ENCODE peak calls at places on chromosomes 4 and X, in five cellular contexts. D is right atrium auricular region, T is astrocyte of the spinal cord, O is fibroblast of lung, Z is HFF-Myc. U is an unnamed sample.

GRCh38 chr4:64911846-64912245 is 502.6 kb upstream of the TECRL start:
- DNase-seq in D (no peak), T (no peak), O (no peak), Z (no peak), U (no peak)

GRCh38 chrX:39857780-39858179 is 240.0 kb downstream of the BCOR start:
- DNase-seq in D (no peak), T (no peak), O (no peak), Z (no peak), U (no peak)

GRCh38 chr4:78720994-78721677 is 55.0 kb upstream of the BMP2K start:
- DNase-seq in D (no peak), T (no peak), O (no peak), Z (no peak), U (no peak)

GRCh38 chr4:82842593-82842992 is 44.0 kb upstream of the SCD5 start:
- DNase-seq in D (no peak), T (no peak), O (peak), Z (no peak), U (peak)

GRCh38 chrX:135914404-135914803 is 20.9 kb downstream of the SAGE1 start:
- DNase-seq in D (no peak), T (no peak), O (no peak), Z (no peak), U (no peak)

GRCh38 chr4:105952596-105952995 is 57.3 kb downstream of the NPNT start:
- DNase-seq in D (no peak), T (no peak), O (no peak), Z (no peak), U (no peak)

GRCh38 chr4:173526724-173527102 is 3.3 kb downstream of the HAND2 start:
- DNase-seq in D (no peak), T (no peak), O (no peak), Z (no peak), U (no peak)

GRCh38 chrX:13305091-13305490 is 14.8 kb downstream of the ATXN3L start:
- DNase-seq in D (no peak), T (no peak), O (no peak), Z (no peak), U (no peak)

GRCh38 chr4:182808673-182809416 is 108.3 kb downstream of the DCTD start:
- DNase-seq in D (no peak), T (no peak), O (no peak), Z (no peak), U (no peak)

GRCh38 chr4:52864816-52865215 is 2.7 kb downstream of the RASL11B start:
- DNase-seq in D (no peak), T (peak), O (peak), Z (no peak), U (no peak)

GRCh38 chrX:9340619-9341304 is 124.1 kb upstream of the TBL1X start:
- DNase-seq in D (no peak), T (no peak), O (peak), Z (no peak), U (peak)

GRCh38 chrX:42783456-42783855 is 5.5 kb upstream of the PPP1R2C start:
- DNase-seq in D (no peak), T (no peak), O (no peak), Z (no peak), U (no peak)

GRCh38 chr4:104022871-104023270 is 303.1 kb upstream of the TACR3 start:
- DNase-seq in D (no peak), T (no peak), O (no peak), Z (no peak), U (no peak)

GRCh38 chr4:5821665-5822358 is 71.1 kb downstream of the CRMP1 start:
- DNase-seq in D (no peak), T (no peak), O (no peak), Z (no peak), U (no peak)

GRCh38 chr4:171924761-171925376 is 111.7 kb downstream of the GALNTL6 start:
- DNase-seq in D (no peak), T (peak), O (no peak), Z (no peak), U (no peak)

GRCh38 chr4:72076562-72076961 is 44.8 kb downstream of the NPFFR2 start:
- DNase-seq in D (no peak), T (peak), O (no peak), Z (no peak), U (no peak)

GRCh38 chr4:173346074-173346473 is 11.9 kb upstream of the HMGB2 start:
- DNase-seq in D (no peak), T (peak), O (no peak), Z (no peak), U (peak)

GRCh38 chr4:182019148-182019652 is 224.0 kb upstream of the TENM3 start:
- DNase-seq in D (no peak), T (no peak), O (no peak), Z (no peak), U (no peak)

GRCh38 chr4:519203-519651 is 20.2 kb downstream of the PIGG start:
- DNase-seq in D (no peak), T (no peak), O (no peak), Z (no peak), U (no peak)

GRCh38 chr4:38132140-38132673 is 172.0 kb downstream of the PTTG2 start:
- DNase-seq in D (peak), T (peak), O (peak), Z (peak), U (peak)

GRCh38 chrX:47264507-47265173 is 31.8 kb downstream of the USP11 start:
- DNase-seq in D (no peak), T (peak), O (peak), Z (no peak), U (peak)

GRCh38 chr4:144734522-144734921 is 88.6 kb downstream of the HHIP start:
- DNase-seq in D (no peak), T (peak), O (peak), Z (peak), U (peak)

GRCh38 chr4:126591583-126591982 is 1041.2 kb upstream of the INTU start:
- DNase-seq in D (no peak), T (peak), O (peak), Z (no peak), U (no peak)

GRCh38 chrX:34915463-34916225 is 27.0 kb upstream of the FAM47B start:
- DNase-seq in D (no peak), T (no peak), O (no peak), Z (no peak), U (no peak)

GRCh38 chr4:185201983-185202962 is 1.5 kb downstream of the CFAP97 start:
- DNase-seq in D (no peak), T (no peak), O (peak), Z (no peak), U (peak)

GRCh38 chr4:80963051-80963450 is 67.5 kb upstream of the BMP3 start:
- DNase-seq in D (no peak), T (peak), O (peak), Z (no peak), U (peak)

GRCh38 chrX:138885886-138886285 is 174.4 kb upstream of the FGF13 start:
- DNase-seq in D (no peak), T (peak), O (peak), Z (no peak), U (no peak)

GRCh38 chrX:139483721-139484120 is 46.8 kb upstream of the F9 start:
- DNase-seq in D (no peak), T (no peak), O (no peak), Z (no peak), U (no peak)

GRCh38 chr4:105633241-105633640 is 75.2 kb downstream of the INTS12 start:
- DNase-seq in D (no peak), T (no peak), O (no peak), Z (no peak), U (no peak)

GRCh38 chr4:152460488-152460887 is 75.4 kb downstream of the FBXW7 start:
- DNase-seq in D (no peak), T (peak), O (peak), Z (peak), U (peak)

GRCh38 chr4:40865696-40866095 is 115.9 kb downstream of the NSUN7 start:
- DNase-seq in D (no peak), T (no peak), O (peak), Z (no peak), U (no peak)

GRCh38 chrX:18542131-18542530 is 116.7 kb downstream of the CDKL5 start:
- DNase-seq in D (no peak), T (no peak), O (no peak), Z (no peak), U (no peak)

GRCh38 chrX:141669689-141670088 is 28.9 kb downstream of the SPANXD start:
- DNase-seq in D (no peak), T (peak), O (peak), Z (no peak), U (no peak)

GRCh38 chrX:19554786-19555185 is 39.5 kb upstream of the MAP3K15 start:
- DNase-seq in D (no peak), T (peak), O (peak), Z (no peak), U (peak)

GRCh38 chr4:140743194-140743931 is 12.8 kb downstream of the TBC1D9 start:
- DNase-seq in D (no peak), T (peak), O (no peak), Z (no peak), U (peak)
- TF ChIP-seq CTCF in D (no peak), T (peak), O (peak), Z (no peak), U (peak)

GRCh38 chr4:2793578-2793919 is 664 bp downstream of the SH3BP2 start:
- DNase-seq in D (no peak), T (no peak), O (peak), Z (no peak), U (peak)

GRCh38 chr4:2793920-2794706 is 1.2 kb downstream of the SH3BP2 start:
- DNase-seq in D (no peak), T (peak), O (peak), Z (no peak), U (peak)

GRCh38 chr4:2795558-2796260 is 2.8 kb downstream of the SH3BP2 start:
- DNase-seq in D (no peak), T (no peak), O (no peak), Z (no peak), U (no peak)

GRCh38 chr4:2796261-2797187 is 3.6 kb downstream of the SH3BP2 start:
- DNase-seq in D (no peak), T (peak), O (peak), Z (peak), U (peak)

DNA sequence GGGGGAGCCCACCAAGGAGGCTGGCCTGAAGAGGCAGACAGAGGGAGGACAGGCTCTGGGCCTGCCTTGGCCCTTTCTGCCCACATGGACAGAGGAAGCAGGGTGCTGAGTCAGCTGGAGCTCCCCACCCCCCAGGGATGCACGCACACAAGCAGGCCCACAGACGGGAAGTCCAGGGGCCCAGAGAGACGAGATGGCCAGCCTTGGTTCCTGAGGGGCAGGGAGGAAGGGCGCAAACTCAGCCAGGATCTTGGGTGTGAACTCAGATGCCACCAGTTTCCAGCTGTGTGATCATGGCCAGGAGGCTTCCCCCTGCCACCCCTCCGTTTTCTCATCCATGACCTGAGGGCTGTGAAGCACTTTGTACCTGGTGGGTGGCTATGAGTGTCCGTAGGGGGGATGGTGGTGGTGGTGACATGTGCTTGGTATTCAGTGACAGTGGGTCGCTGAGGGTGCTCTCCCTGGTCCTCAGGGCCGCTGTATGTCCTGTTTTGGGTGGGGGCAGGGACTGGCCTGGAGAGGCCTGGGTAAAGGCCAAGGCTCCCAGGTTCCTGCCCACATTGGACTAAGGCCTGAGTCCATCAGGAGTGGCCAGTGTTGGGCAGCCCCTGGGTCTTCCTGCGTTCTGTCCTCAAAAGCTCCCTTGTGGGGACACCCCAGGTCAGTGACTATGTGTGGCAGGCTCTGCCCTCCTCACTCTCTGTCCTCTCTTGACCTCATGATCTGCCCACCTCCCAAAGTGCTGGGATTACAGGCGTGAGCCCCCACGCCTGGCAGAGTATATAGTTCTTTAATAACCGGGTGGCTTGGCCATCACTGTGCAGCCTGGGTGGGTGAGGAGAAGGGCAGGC is 2.0 kb downstream of the SH3BP2 start:
- DNase-seq in D (no peak), T (peak), O (peak), Z (no peak), U (peak)
- TF ChIP-seq CTCF in D (no peak), T (no peak), O (no peak), Z (no peak), U (no peak)

GRCh38 chr4:122305853-122306252 is 73.0 kb upstream of the ADAD1 start:
- DNase-seq in D (no peak), T (no peak), O (no peak), Z (no peak), U (no peak)

DNA sequence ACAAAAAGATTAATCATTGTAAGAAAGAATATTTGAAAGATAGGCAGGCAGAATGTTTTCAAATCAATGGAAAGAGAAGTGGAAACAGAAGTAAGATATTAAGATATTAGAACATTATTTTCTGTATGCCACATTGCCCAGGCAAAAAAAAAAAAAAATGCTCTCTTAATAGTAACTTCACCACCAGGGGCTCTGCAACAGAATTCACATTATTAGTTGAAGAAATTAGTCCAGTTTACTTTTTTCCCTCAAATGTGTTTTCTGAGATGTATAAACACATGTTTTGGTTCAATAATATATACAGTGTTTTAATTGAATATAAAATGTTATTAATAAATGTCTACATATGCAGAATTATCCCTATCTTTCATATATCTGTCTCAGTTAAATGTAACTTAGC is 78.0 kb upstream of the ADAD1 start:
- DNase-seq in D (no peak), T (no peak), O (no peak), Z (no peak), U (no peak)
- TF ChIP-seq CTCF in D (peak), T (no peak), O (peak), Z (peak), U (peak)

GRCh38 chr4:23365086-23365485 is 524.8 kb downstream of the PPARGC1A start:
- DNase-seq in D (no peak), T (no peak), O (peak), Z (no peak), U (no peak)

GRCh38 chr4:23366207-23366906 is 523.5 kb downstream of the PPARGC1A start:
- DNase-seq in D (no peak), T (no peak), O (no peak), Z (no peak), U (no peak)

GRCh38 chr4:23364167-23364566 is 525.7 kb downstream of the PPARGC1A start:
- DNase-seq in D (no peak), T (no peak), O (no peak), Z (no peak), U (no peak)

GRCh38 chr4:23369331-23369730 is 520.5 kb downstream of the PPARGC1A start:
- DNase-seq in D (no peak), T (no peak), O (no peak), Z (no peak), U (no peak)

GRCh38 chr4:23368081-23368697 is 521.7 kb downstream of the PPARGC1A start:
- DNase-seq in D (no peak), T (no peak), O (peak), Z (no peak), U (no peak)
- TF ChIP-seq CTCF in D (peak), T (peak), O (peak), Z (no peak), U (no peak)

DNA sequence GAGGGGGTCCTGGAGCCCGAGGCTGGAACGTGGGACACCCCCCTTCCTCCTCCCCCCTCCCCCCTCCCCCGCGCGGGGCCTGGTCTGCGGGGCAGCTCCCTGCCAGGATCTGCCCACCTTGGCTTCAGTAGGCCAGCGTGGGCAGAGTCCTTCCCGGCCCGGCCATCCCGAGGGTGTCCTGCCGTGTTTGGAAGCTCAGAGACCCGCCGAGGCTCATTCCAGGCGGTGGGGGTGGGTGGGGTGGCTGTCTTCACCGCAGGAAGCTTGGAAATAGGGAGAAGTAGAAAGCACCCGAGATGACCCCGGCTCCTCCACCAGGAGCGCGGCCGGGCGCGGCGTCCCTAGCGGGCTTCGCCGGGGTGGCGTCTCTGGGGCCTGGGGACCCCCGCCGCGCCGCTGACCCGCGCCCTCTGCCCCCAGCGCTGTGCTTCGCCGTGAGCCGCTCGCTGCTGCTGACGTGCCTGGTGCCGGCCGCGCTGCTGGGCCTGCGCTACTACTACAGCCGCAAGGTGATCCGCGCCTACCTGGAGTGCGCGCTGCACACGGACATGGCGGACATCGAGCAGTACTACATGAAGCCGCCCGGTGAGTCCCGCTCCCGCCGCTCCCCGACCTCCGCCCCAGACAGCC is 1.6 kb downstream of the NAT8L start:
- DNase-seq in D (no peak), T (no peak), O (no peak), Z (no peak), U (no peak)
- TF ChIP-seq CTCF in D (no peak), T (no peak), O (no peak), Z (no peak), U (no peak)

DNA sequence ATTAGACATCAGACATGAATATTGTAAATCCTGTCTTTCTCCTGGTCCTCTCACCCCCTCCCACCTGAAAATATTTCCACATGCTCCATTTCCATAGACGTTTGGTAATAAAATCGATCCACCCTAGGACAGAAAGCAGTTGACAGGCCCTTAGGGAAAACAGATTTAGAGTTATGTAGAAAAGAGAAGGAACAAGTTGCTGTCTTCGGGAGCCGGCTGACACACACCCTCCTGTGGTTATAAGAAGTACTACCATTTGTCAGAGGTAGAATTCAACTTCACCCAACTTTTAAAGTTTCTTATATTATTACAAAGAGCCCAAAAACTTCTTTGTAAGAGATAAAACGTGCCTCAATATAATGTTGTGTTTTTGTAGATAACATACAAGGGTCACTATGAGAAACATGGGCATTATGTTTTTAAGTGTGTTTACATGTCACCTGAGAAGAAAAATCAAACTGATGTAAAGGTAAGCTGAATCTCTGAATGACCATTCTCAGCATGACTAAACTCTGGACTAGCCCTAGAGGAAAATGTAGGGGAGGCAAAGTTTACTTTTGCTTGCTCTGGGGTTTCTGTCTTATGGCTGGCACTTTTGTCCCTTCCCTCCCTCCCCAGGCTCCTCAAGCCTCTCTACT is 6.7 kb downstream of the MEPE start:
- DNase-seq in D (peak), T (peak), O (peak), Z (no peak), U (peak)
- TF ChIP-seq CTCF in D (peak), T (peak), O (peak), Z (peak), U (peak)

DNA sequence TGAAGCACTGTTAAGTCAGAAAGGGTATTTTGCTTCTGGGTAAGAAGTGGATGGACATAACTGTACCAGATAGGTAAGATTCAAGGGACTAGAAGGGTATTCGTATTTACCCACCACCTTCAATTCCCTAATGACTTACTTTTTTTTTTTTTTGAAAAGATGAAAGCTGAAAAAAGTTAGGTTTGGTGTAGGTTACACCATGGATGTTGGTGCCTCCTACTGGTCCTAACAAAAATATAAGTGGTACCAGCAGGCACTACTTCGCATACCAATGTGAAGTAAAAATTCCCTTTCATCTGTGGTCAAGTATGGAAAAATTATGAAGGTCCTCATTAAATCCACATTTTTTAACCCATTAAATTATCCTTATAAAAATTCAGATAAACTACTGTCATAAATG is 7.2 kb downstream of the ANKRD17 start:
- DNase-seq in D (no peak), T (no peak), O (no peak), Z (no peak), U (no peak)
- TF ChIP-seq CTCF in D (no peak), T (peak), O (no peak), Z (no peak), U (peak)

GRCh38 chr4:187383181-187383580 is 612.4 kb upstream of the ZFP42 start:
- DNase-seq in D (no peak), T (no peak), O (no peak), Z (no peak), U (no peak)

GRCh38 chr4:187378441-187378840 is 617.1 kb upstream of the ZFP42 start:
- DNase-seq in D (no peak), T (no peak), O (no peak), Z (no peak), U (no peak)

DNA sequence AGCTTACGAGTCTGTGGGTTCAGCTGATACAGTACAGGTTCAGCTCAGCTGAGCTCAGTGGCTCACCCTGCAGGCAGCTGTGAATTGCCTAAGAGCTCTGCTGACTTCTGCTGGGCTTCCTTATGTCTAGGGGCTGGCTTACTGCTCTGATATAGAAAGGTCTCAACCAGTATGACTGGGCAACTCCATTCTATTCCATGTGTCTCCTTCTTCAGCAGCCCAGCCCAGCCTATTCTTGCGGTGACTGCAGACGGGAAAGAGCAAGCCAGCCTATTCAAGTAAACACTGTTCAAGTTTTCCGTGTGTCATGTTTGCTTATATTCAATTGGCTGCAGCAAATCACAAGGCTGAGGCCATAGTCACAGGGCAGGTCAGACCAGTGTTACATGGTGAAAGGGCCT is 615.4 kb upstream of the ZFP42 start:
- DNase-seq in D (no peak), T (no peak), O (peak), Z (no peak), U (peak)
- TF ChIP-seq CTCF in D (no peak), T (peak), O (peak), Z (peak), U (peak)